ENCODE peak calls at places on chromosomes 7 and 10, in four cellular contexts. One of them, this sample, is unnamed.

GRCh38 chr7:19969859-19970493 is 196.6 kb upstream of the TMEM196 start:
- DNase-seq in mesendoderm: no peak
- DNase-seq in neuronal stem cell: no peak
- DNase-seq in IMR-90: no peak
- DNase-seq in this sample: peak

GRCh38 chr10:11113156-11113555 is 95.5 kb downstream of the CELF2 start:
- DNase-seq in mesendoderm: no peak
- DNase-seq in IMR-90: no peak
- DNase-seq in neuronal stem cell: no peak
- DNase-seq in this sample: no peak

GRCh38 chr7:78379148-78379547 is 580.6 kb downstream of the PHTF2 start:
- DNase-seq in neuronal stem cell: no peak
- DNase-seq in IMR-90: peak
- DNase-seq in mesendoderm: no peak
- DNase-seq in this sample: peak

GRCh38 chr7:121081327-121081936 is 92.9 kb downstream of the CPED1 start:
- DNase-seq in mesendoderm: peak
- DNase-seq in neuronal stem cell: peak
- DNase-seq in IMR-90: peak
- DNase-seq in this sample: peak

GRCh38 chr7:80478683-80479082 is 33.2 kb downstream of the GNAT3 start:
- DNase-seq in mesendoderm: peak
- DNase-seq in neuronal stem cell: no peak
- DNase-seq in IMR-90: peak
- DNase-seq in this sample: peak

GRCh38 chr10:1217237-1217587 is 161.0 kb downstream of the WDR37 start:
- DNase-seq in IMR-90: no peak
- DNase-seq in neuronal stem cell: no peak
- DNase-seq in mesendoderm: no peak
- DNase-seq in this sample: no peak

GRCh38 chr10:17662193-17663138 is 18.5 kb downstream of the STAM start:
- DNase-seq in IMR-90: no peak
- DNase-seq in neuronal stem cell: no peak
- DNase-seq in mesendoderm: no peak
- DNase-seq in this sample: no peak

GRCh38 chr10:7797582-7797981 is 9.6 kb downstream of the ATP5F1C start:
- DNase-seq in IMR-90: peak
- DNase-seq in neuronal stem cell: no peak
- DNase-seq in mesendoderm: peak
- DNase-seq in this sample: peak

GRCh38 chr7:122442929-122443328 is 138.4 kb upstream of the FEZF1 start:
- DNase-seq in mesendoderm: peak
- DNase-seq in neuronal stem cell: peak
- DNase-seq in IMR-90: no peak
- DNase-seq in this sample: no peak

GRCh38 chr7:25988640-25989039 is 163.4 kb upstream of the NFE2L3 start:
- DNase-seq in IMR-90: no peak
- DNase-seq in mesendoderm: no peak
- DNase-seq in neuronal stem cell: no peak
- DNase-seq in this sample: no peak

GRCh38 chr7:149181136-149181790 is 14.1 kb upstream of the ZNF282 start:
- DNase-seq in neuronal stem cell: no peak
- DNase-seq in IMR-90: no peak
- DNase-seq in mesendoderm: no peak
- DNase-seq in this sample: no peak

GRCh38 chr10:50461123-50461522 is 162.6 kb downstream of the SGMS1 start:
- DNase-seq in mesendoderm: no peak
- DNase-seq in IMR-90: no peak
- DNase-seq in neuronal stem cell: no peak
- DNase-seq in this sample: no peak

GRCh38 chr7:42143605-42144252 is 93.3 kb downstream of the GLI3 start:
- DNase-seq in IMR-90: peak
- DNase-seq in neuronal stem cell: no peak
- DNase-seq in mesendoderm: no peak
- DNase-seq in this sample: no peak

GRCh38 chr7:134905375-134905774 is 80.9 kb upstream of the AGBL3 start:
- DNase-seq in IMR-90: peak
- DNase-seq in mesendoderm: no peak
- DNase-seq in neuronal stem cell: no peak
- DNase-seq in this sample: peak

GRCh38 chr7:50217961-50218360 is 86.6 kb upstream of the IKZF1 start:
- DNase-seq in IMR-90: no peak
- DNase-seq in mesendoderm: no peak
- DNase-seq in neuronal stem cell: no peak
- DNase-seq in this sample: no peak

GRCh38 chr10:114694735-114695134 is 36.7 kb upstream of the ABLIM1 start:
- DNase-seq in mesendoderm: peak
- DNase-seq in IMR-90: no peak
- DNase-seq in neuronal stem cell: peak
- DNase-seq in this sample: peak

GRCh38 chr10:95818663-95819062 is 62.7 kb downstream of the ENTPD1 start:
- DNase-seq in IMR-90: peak
- DNase-seq in neuronal stem cell: no peak
- DNase-seq in mesendoderm: peak
- DNase-seq in this sample: peak

GRCh38 chr7:114309729-114310128 is 104.9 kb upstream of the FOXP2 start:
- DNase-seq in mesendoderm: no peak
- DNase-seq in neuronal stem cell: no peak
- DNase-seq in IMR-90: no peak
- DNase-seq in this sample: no peak

GRCh38 chr7:135634191-135634878 is 28.0 kb upstream of the STMP1 start:
- DNase-seq in neuronal stem cell: no peak
- DNase-seq in mesendoderm: no peak
- DNase-seq in IMR-90: no peak
- DNase-seq in this sample: no peak

GRCh38 chr10:45034301-45034700 is 33.6 kb downstream of the ZNF22 start:
- DNase-seq in neuronal stem cell: no peak
- DNase-seq in mesendoderm: no peak
- DNase-seq in IMR-90: no peak
- DNase-seq in this sample: no peak

GRCh38 chr7:52017802-52018679 is 701.4 kb upstream of the COBL start:
- DNase-seq in mesendoderm: peak
- DNase-seq in IMR-90: no peak
- DNase-seq in neuronal stem cell: peak
- DNase-seq in this sample: peak

GRCh38 chr10:86163522-86164215 is 202.9 kb downstream of the GRID1 start:
- DNase-seq in mesendoderm: no peak
- DNase-seq in IMR-90: no peak
- DNase-seq in neuronal stem cell: no peak
- DNase-seq in this sample: no peak

GRCh38 chr10:17782921-17783665 is 26.1 kb upstream of the MRC1 start:
- DNase-seq in mesendoderm: no peak
- DNase-seq in neuronal stem cell: no peak
- DNase-seq in IMR-90: peak
- DNase-seq in this sample: no peak

GRCh38 chr10:75437693-75438092 is 6.3 kb downstream of the LRMDA start:
- DNase-seq in IMR-90: no peak
- DNase-seq in neuronal stem cell: no peak
- DNase-seq in mesendoderm: no peak
- DNase-seq in this sample: no peak

GRCh38 chr7:1295776-1296726 is 63.4 kb downstream of the UNCX start:
- DNase-seq in mesendoderm: no peak
- DNase-seq in neuronal stem cell: no peak
- DNase-seq in IMR-90: no peak
- DNase-seq in this sample: no peak

GRCh38 chr7:99473315-99473596 is 566 bp downstream of the ZNF789 start:
- DNase-seq in IMR-90: peak
- DNase-seq in neuronal stem cell: peak
- DNase-seq in mesendoderm: peak
- DNase-seq in this sample: peak

GRCh38 chr7:27551803-27552202 is 110.9 kb downstream of the HIBADH start:
- DNase-seq in mesendoderm: no peak
- DNase-seq in neuronal stem cell: no peak
- DNase-seq in IMR-90: no peak
- DNase-seq in this sample: no peak

GRCh38 chr10:33129987-33130386 is 172.0 kb upstream of the ITGB1 start:
- DNase-seq in neuronal stem cell: no peak
- DNase-seq in mesendoderm: no peak
- DNase-seq in IMR-90: peak
- DNase-seq in this sample: peak

GRCh38 chr10:113604572-113604971 is 51.7 kb downstream of the HABP2 start:
- DNase-seq in IMR-90: no peak
- DNase-seq in neuronal stem cell: no peak
- DNase-seq in mesendoderm: no peak
- DNase-seq in this sample: no peak

GRCh38 chr10:32155075-32155516 is 98.9 kb upstream of the KIF5B start:
- DNase-seq in mesendoderm: no peak
- DNase-seq in neuronal stem cell: no peak
- DNase-seq in IMR-90: peak
- DNase-seq in this sample: peak

GRCh38 chr7:139725843-139726484 is 51.8 kb downstream of the HIPK2 start:
- DNase-seq in neuronal stem cell: no peak
- DNase-seq in IMR-90: no peak
- DNase-seq in mesendoderm: no peak
- DNase-seq in this sample: no peak

GRCh38 chr10:131961777-131962450 is 19.8 kb downstream of the BNIP3 start:
- DNase-seq in IMR-90: no peak
- DNase-seq in mesendoderm: no peak
- DNase-seq in neuronal stem cell: no peak
- DNase-seq in this sample: no peak

GRCh38 chr7:128740996-128741395 is 1.8 kb downstream of the CALU start:
- DNase-seq in neuronal stem cell: no peak
- DNase-seq in mesendoderm: no peak
- DNase-seq in IMR-90: no peak
- DNase-seq in this sample: peak

GRCh38 chr7:55561756-55562155 is 10.5 kb downstream of the VOPP1 start:
- DNase-seq in IMR-90: no peak
- DNase-seq in mesendoderm: no peak
- DNase-seq in neuronal stem cell: no peak
- DNase-seq in this sample: no peak

GRCh38 chr10:133150226-133150625 is 9.8 kb upstream of the KNDC1 start:
- DNase-seq in mesendoderm: no peak
- DNase-seq in neuronal stem cell: no peak
- DNase-seq in IMR-90: no peak
- DNase-seq in this sample: no peak
- H2BK5ac ChIP-seq in mesendoderm: no peak
- H2BK5ac ChIP-seq in neuronal stem cell: no peak
- H2BK5ac ChIP-seq in IMR-90: no peak
- H2BK5ac ChIP-seq in this sample: no peak

GRCh38 chr10:22436893-22437619 is 91.8 kb downstream of the SPAG6 start:
- DNase-seq in mesendoderm: peak
- DNase-seq in IMR-90: peak
- DNase-seq in neuronal stem cell: peak
- DNase-seq in this sample: peak

GRCh38 chr10:22435650-22436049 is 90.4 kb downstream of the SPAG6 start:
- DNase-seq in neuronal stem cell: no peak
- DNase-seq in IMR-90: no peak
- DNase-seq in mesendoderm: no peak
- DNase-seq in this sample: no peak

GRCh38 chr10:22438714-22439113 is 93.4 kb downstream of the SPAG6 start:
- DNase-seq in neuronal stem cell: no peak
- DNase-seq in IMR-90: no peak
- DNase-seq in mesendoderm: no peak
- DNase-seq in this sample: no peak

GRCh38 chr10:22436526-22436892 is 91.2 kb downstream of the SPAG6 start:
- DNase-seq in IMR-90: no peak
- DNase-seq in neuronal stem cell: no peak
- DNase-seq in mesendoderm: no peak
- DNase-seq in this sample: no peak

GRCh38 chr10:22437620-22438588 is 92.6 kb downstream of the SPAG6 start:
- DNase-seq in IMR-90: peak
- DNase-seq in mesendoderm: no peak
- DNase-seq in neuronal stem cell: no peak
- DNase-seq in this sample: no peak
- H4K8ac ChIP-seq in IMR-90: peak
- H4K8ac ChIP-seq in mesendoderm: peak
- H4K8ac ChIP-seq in neuronal stem cell: no peak
- H4K8ac ChIP-seq in this sample: peak

GRCh38 chr7:21261627-21262564 is 166.0 kb upstream of the SP4 start:
- DNase-seq in IMR-90: peak
- DNase-seq in neuronal stem cell: peak
- DNase-seq in mesendoderm: peak
- DNase-seq in this sample: peak
- H3K4me2 ChIP-seq in IMR-90: no peak
- H3K4me2 ChIP-seq in neuronal stem cell: no peak
- H3K4me2 ChIP-seq in mesendoderm: no peak
- H3K4me2 ChIP-seq in this sample: no peak

GRCh38 chr10:3856593-3856992 is 71.6 kb upstream of the KLF6 start:
- DNase-seq in neuronal stem cell: no peak
- DNase-seq in IMR-90: no peak
- DNase-seq in mesendoderm: no peak
- DNase-seq in this sample: no peak

GRCh38 chr10:3850999-3851937 is 66.3 kb upstream of the KLF6 start:
- DNase-seq in neuronal stem cell: no peak
- DNase-seq in mesendoderm: peak
- DNase-seq in IMR-90: peak
- DNase-seq in this sample: peak

GRCh38 chr10:3853547-3853989 is 68.6 kb upstream of the KLF6 start:
- DNase-seq in neuronal stem cell: no peak
- DNase-seq in mesendoderm: no peak
- DNase-seq in IMR-90: no peak
- DNase-seq in this sample: peak

GRCh38 chr10:3852147-3852904 is 67.3 kb upstream of the KLF6 start:
- DNase-seq in IMR-90: peak
- DNase-seq in neuronal stem cell: no peak
- DNase-seq in mesendoderm: peak
- DNase-seq in this sample: peak

GRCh38 chr10:3853016-3853415 is 68.0 kb upstream of the KLF6 start:
- DNase-seq in neuronal stem cell: no peak
- DNase-seq in mesendoderm: no peak
- DNase-seq in IMR-90: no peak
- DNase-seq in this sample: peak
- H2BK5ac ChIP-seq in neuronal stem cell: no peak
- H2BK5ac ChIP-seq in mesendoderm: peak
- H2BK5ac ChIP-seq in IMR-90: peak
- H2BK5ac ChIP-seq in this sample: peak

DNA sequence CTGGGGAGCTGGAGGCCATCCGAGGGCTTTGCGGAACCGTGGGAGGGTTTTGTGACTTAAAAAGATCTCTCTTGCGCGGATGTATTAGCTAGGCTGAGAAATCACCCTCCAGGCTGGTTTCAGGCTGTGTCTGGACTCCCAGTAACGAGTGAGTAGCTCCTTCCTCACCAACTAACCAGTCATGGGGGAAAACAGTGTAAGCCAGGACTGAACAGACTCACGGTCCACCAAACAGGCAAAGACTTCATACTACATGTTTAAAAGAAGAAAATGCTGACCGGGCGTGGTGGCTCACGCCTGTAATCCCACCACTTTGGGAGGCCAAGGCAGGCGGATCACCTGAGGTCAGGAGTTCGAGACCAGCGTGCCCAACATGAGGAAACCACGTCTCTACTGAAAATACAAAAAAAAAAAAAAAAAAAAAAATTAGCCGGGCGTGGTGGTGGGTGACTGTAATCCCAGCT is 769 bp downstream of the AP5Z1 start:
- DNase-seq in IMR-90: no peak
- DNase-seq in mesendoderm: no peak
- DNase-seq in neuronal stem cell: no peak
- DNase-seq in this sample: no peak
- H4K8ac ChIP-seq in IMR-90: peak
- H4K8ac ChIP-seq in mesendoderm: no peak
- H4K8ac ChIP-seq in neuronal stem cell: no peak
- H4K8ac ChIP-seq in this sample: peak

GRCh38 chr7:30458311-30458710 is 20.3 kb downstream of the NOD1 start:
- DNase-seq in neuronal stem cell: no peak
- DNase-seq in IMR-90: no peak
- DNase-seq in mesendoderm: no peak
- DNase-seq in this sample: no peak
- H3K4me2 ChIP-seq in neuronal stem cell: no peak
- H3K4me2 ChIP-seq in IMR-90: no peak
- H3K4me2 ChIP-seq in mesendoderm: no peak
- H3K4me2 ChIP-seq in this sample: no peak

This sample was measured in mesenchymal stem cell.